ENCODE peak calls at places on chromosome 11, in six cellular contexts. Q, B, N, D, S and C are unnamed samples.
A peak's percentile ranks its signal among the peaks of the same experiment; 100 is the strongest.

GRCh38 chr11:117519590-117519989 is 191.9 kb downstream of the CEP164 start:
- DNase-seq in N (no peak), B (no peak), Q (no peak), D (no peak), S (no peak), C (peak; percentile 59)

GRCh38 chr11:83573097-83573496 is 286.9 kb upstream of the CCDC90B start:
- DNase-seq in Q (no peak), D (peak; percentile 36), B (no peak), N (no peak), S (no peak), C (no peak)

GRCh38 chr11:21564095-21564494 is 628.8 kb upstream of the ANO5 start:
- DNase-seq in B (no peak), N (no peak), S (no peak), Q (no peak), D (no peak), C (no peak)

GRCh38 chr11:86592659-86593451 is 79.6 kb downstream of the ME3 start:
- DNase-seq in D (peak; percentile 88), N (peak; percentile 83), Q (no peak), S (no peak), B (peak; percentile 95), C (peak; percentile 94)

GRCh38 chr11:106286881-106287504 is 209.5 kb downstream of the AASDHPPT start:
- DNase-seq in S (no peak), B (no peak), Q (no peak), N (no peak), D (no peak), C (no peak)

GRCh38 chr11:494761-495536 is 12.1 kb downstream of the RNH1 start:
- DNase-seq in S (peak; percentile 57), D (no peak), B (no peak), N (no peak), Q (no peak), C (no peak)

GRCh38 chr11:65053826-65054503 is 4.4 kb downstream of the NAALADL1 start:
- DNase-seq in S (no peak), Q (no peak), N (no peak), B (peak; percentile 33), D (no peak), C (no peak)

GRCh38 chr11:68749501-68750196 is 1.7 kb downstream of the TESMIN start:
- DNase-seq in N (no peak), D (peak; percentile 45), B (no peak), Q (no peak), S (no peak), C (no peak)

GRCh38 chr11:66362481-66363147 is 8.9 kb downstream of the SLC29A2 start:
- DNase-seq in Q (no peak), D (no peak), B (no peak), N (no peak), S (peak; percentile 30), C (no peak)

GRCh38 chr11:123640677-123641494 is 13.5 kb downstream of the SCN3B start:
- DNase-seq in Q (peak; percentile 29), D (peak; percentile 12), B (peak; percentile 61), S (peak; percentile 73), N (peak; percentile 30), C (no peak)

GRCh38 chr11:78759067-78759466 is 184.4 kb upstream of the NARS2 start:
- DNase-seq in S (no peak), B (no peak), N (no peak), Q (no peak), D (no peak), C (no peak)

GRCh38 chr11:130023204-130023603 is 20.6 kb upstream of the PRDM10 start:
- DNase-seq in S (no peak), Q (no peak), B (peak; percentile 93), D (peak; percentile 78), N (peak; percentile 54), C (peak; percentile 57)

GRCh38 chr11:76783294-76783900 is at the start of gene TSKU:
- DNase-seq in B (no peak), S (no peak), Q (no peak), N (no peak), D (no peak), C (no peak)

GRCh38 chr11:65448418-65449196 is 26.0 kb downstream of the NEAT1 start:
- DNase-seq in Q (no peak), S (peak; percentile 78), B (peak; percentile 44), N (peak; percentile 37), D (peak; percentile 69), C (no peak)

GRCh38 chr11:33737362-33737821 is 1.2 kb upstream of the CD59 start:
- DNase-seq in Q (no peak), N (no peak), S (no peak), B (no peak), D (no peak), C (no peak)
- H3K4me3 ChIP-seq in Q (peak overlapping the region; percentile 78), N (no peak overlapping the region), S (no peak overlapping the region), B (no peak overlapping the region), D (peak overlapping the region; percentile 96), C (no peak overlapping the region)

GRCh38 chr11:1916986-1917522 is 2.4 kb upstream of the TNNT3 start:
- DNase-seq in N (no peak), D (no peak), S (peak; percentile 65), Q (no peak), B (peak; percentile 21), C (no peak)

GRCh38 chr11:1918436-1919315 is 827 bp upstream of the TNNT3 start:
- DNase-seq in N (no peak), B (no peak), S (peak; percentile 68), D (no peak), Q (no peak), C (no peak)

GRCh38 chr11:1919428-1920127 is at the start of gene TNNT3:
- DNase-seq in N (no peak), Q (no peak), D (no peak), B (no peak), S (peak; percentile 91), C (no peak)

GRCh38 chr11:1916132-1916985 is 3.1 kb upstream of the TNNT3 start:
- DNase-seq in N (no peak), S (peak; percentile 58), D (no peak), B (peak; percentile 62), Q (no peak), C (no peak)

DNA sequence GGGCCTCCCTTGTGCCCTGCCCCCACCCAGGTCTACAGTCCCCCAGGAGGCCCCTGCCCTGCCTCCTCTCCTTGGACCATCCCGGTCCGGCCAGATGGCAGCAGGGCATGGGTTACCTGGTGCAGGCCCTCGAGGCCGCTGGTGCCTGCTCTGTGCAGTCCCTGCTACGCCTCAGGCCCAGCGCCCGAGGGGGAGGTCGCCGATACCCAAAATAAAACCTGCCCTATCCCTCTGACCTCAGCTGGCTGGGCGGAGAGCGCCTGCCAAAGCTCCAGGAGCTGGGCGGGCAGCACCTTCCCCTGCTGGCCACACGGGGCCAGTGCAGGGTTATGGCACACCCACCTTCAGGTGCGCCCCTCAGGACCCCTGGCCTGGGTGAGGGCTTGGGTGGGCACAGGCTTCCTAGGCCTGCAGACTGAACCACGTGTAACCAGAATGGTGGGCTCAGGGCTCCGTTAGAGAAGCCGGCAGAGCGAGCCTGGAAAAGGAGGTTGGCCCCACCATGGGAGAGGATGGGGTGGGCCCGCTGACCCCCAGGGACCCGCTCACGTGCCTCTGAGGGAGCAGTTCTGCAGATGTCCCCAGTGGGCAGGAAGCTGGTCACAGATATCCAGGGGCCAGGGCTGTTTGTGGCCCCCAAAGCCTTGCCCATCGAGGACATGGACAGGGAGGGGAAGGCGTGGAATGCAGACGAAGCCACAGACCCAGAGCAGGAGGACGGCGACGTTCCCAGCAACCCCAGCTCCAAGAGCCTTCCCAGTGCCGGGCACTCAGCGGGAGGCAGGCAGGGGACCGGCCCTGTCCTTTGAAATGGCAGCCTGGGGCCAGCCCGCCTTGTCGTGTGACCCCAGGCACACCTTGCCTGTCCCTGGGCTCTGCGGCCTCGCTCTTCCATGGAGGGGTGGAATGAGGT is 1.7 kb upstream of the TNNT3 start:
- DNase-seq in N (no peak), D (no peak), S (peak; percentile 86), B (peak; percentile 33), Q (no peak), C (no peak)
- TF ChIP-seq CTCF in N (peak; percentile 69), D (no peak), S (peak; percentile 79), B (peak; percentile 58), Q (peak; percentile 81), C (peak; percentile 39)

GRCh38 chr11:92969293-92969633 is 188 bp upstream of the MTNR1B start:
- DNase-seq in Q (no peak), S (no peak), B (no peak), N (no peak), D (no peak), C (no peak)
- H3K4me3 ChIP-seq in Q (no peak overlapping the region), S (no peak overlapping the region), B (no peak overlapping the region), N (no peak overlapping the region), D (peak overlapping the region; percentile 20), C (no peak overlapping the region)

GRCh38 chr11:100978942-100979341 is 150.7 kb downstream of the PGR start:
- DNase-seq in Q (no peak), B (no peak), N (no peak), D (no peak), S (no peak), C (no peak)

GRCh38 chr11:100978442-100978841 is 151.2 kb downstream of the PGR start:
- DNase-seq in S (no peak), D (no peak), N (no peak), Q (no peak), B (no peak), C (no peak)

GRCh38 chr11:100984668-100985067 is 144.9 kb downstream of the PGR start:
- DNase-seq in B (no peak), S (no peak), N (peak; percentile 9), Q (no peak), D (no peak), C (no peak)

GRCh38 chr11:100981196-100981824 is 148.3 kb downstream of the PGR start:
- DNase-seq in Q (no peak), D (no peak), N (no peak), B (no peak), S (no peak), C (peak; percentile 10)

DNA sequence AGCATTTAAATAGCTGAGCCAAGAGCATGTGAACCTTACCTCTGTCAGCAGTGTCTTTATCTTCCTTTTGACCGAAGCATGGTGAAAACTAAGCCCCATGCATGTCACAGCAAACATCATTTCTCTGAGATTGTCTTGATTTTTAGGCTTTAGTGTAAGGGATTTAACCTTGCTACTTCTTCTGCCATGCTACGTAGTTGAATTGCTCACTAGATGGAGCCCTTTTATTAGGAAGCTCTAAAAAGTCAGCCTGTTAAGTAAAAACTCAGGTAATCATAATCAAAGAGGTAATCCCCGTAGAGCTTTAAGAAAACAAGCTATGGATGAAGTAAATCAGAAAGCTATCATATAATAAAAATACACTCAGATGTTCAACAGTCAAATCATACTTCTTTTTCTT is 149.5 kb downstream of the PGR start:
- DNase-seq in D (no peak), B (no peak), S (no peak), N (no peak), Q (no peak), C (no peak)
- TF ChIP-seq CTCF in D (peak; percentile 20), B (no peak), S (peak; percentile 11), N (peak; percentile 28), Q (peak; percentile 61), C (peak; percentile 35)

DNA sequence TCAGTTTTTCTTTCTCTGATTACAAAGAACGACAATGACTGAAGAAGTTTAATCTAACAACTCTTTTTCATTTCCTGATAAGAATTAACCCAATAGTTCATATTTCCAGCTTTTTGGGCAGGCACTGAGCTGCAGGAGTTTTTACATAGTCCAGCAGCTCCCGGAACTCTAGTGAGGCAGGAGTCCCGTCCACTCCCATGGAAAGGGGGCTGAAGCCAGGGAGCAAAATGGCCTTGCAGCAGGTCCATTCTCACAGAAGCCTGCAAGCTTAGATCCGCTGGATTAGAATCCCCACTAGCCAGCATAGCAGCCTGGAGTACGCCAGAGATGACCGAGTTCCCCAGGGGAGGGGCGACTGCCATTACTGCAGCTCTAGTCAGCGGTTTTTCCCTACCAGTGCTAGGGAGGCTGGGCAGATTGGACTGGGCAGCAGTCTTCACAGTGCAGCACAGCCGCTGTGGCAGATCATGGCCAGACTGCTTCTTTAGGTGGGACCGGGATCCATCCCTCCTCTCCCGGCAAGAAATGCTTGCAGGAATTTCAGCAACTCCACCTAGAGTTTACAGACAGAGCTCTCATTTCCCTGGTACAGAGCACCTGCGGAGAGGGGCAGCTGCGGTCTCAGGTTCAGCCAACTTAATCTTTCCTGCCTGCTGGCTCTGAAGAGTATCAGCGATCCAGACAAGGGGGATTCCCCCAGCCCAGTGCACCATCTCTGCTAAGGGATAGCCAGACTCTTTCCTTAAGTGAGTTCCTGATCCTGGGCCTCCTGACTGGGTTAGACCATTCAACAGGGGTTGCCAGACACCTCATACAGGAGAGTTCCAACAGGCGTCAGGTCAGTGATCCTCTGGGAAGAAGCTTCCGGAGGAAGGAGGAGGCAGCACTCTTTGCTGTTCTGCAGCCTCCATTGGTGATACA is 742 bp upstream of the CASP4 start:
- DNase-seq in N (no peak), S (peak; percentile 55), B (no peak), Q (peak; percentile 25), D (peak; percentile 4), C (no peak)
- H3K4me3 ChIP-seq in N (peak overlapping the region; percentile 71), S (peak overlapping the region; percentile 70), B (peak overlapping the region; percentile 92), Q (peak overlapping the region; percentile 65), D (peak overlapping the region; percentile 90), C (no peak overlapping the region)